ENCODE peak calls at places on chromosome 11, in six cellular contexts. W, O, C, N, S and U are unnamed samples.

GRCh38 chr11:65301491-65302329 is 13.0 kb upstream of the CDC42EP2 start:
- DNase-seq in W (no peak), O (no peak), C (peak; percentile 81), N (no peak), S (peak; percentile 73), U (peak; percentile 31)

GRCh38 chr11:78379039-78379670 is 38.5 kb downstream of the GAB2 start:
- DNase-seq in W (no peak), O (no peak), C (no peak), N (no peak), S (no peak), U (no peak)

GRCh38 chr11:47184711-47185304 is 1.4 kb downstream of the PACSIN3 start:
- DNase-seq in W (no peak), O (no peak), C (peak; percentile 81), N (peak; percentile 67), S (no peak), U (no peak)

GRCh38 chr11:46369458-46370152 is 11.9 kb upstream of the MDK start:
- DNase-seq in W (no peak), O (peak; percentile 79), C (no peak), N (no peak), S (no peak), U (peak; percentile 47)

GRCh38 chr11:95498731-95499396 is 267.9 kb upstream of the SESN3 start:
- DNase-seq in W (no peak), O (peak; percentile 10), C (no peak), N (no peak), S (no peak), U (no peak)

GRCh38 chr11:34754171-34754823 is 133.4 kb downstream of the EHF start:
- DNase-seq in W (no peak), O (no peak), C (no peak), N (no peak), S (no peak), U (no peak)

GRCh38 chr11:9203715-9204311 is 61.3 kb downstream of the DENND5A start:
- DNase-seq in W (no peak), O (peak; percentile 14), C (no peak), N (no peak), S (no peak), U (no peak)

GRCh38 chr11:17770917-17771316 is 36.3 kb downstream of the KCNC1 start:
- DNase-seq in W (no peak), O (no peak), C (no peak), N (no peak), S (no peak), U (no peak)

GRCh38 chr11:45304111-45304991 is 18.2 kb upstream of the SYT13 start:
- DNase-seq in W (no peak), O (no peak), C (no peak), N (no peak), S (no peak), U (no peak)

GRCh38 chr11:120820040-120820439 is 203.9 kb upstream of the TBCEL start:
- DNase-seq in W (no peak), O (no peak), C (no peak), N (no peak), S (no peak), U (no peak)

GRCh38 chr11:9922806-9923205 is 258.9 kb downstream of the SWAP70 start:
- DNase-seq in W (no peak), O (no peak), C (no peak), N (no peak), S (no peak), U (no peak)

GRCh38 chr11:33970984-33971466 is 79.1 kb upstream of the LMO2 start:
- DNase-seq in W (no peak), O (peak; percentile 66), C (peak; percentile 68), N (peak; percentile 57), S (peak; percentile 53), U (peak; percentile 32)

GRCh38 chr11:110761131-110761530 is 48.9 kb upstream of the ARHGAP20 start:
- DNase-seq in W (no peak), O (no peak), C (no peak), N (no peak), S (no peak), U (no peak)

GRCh38 chr11:65854161-65854592 is 3.8 kb downstream of the CFL1 start:
- DNase-seq in W (no peak), O (no peak), C (peak; percentile 52), N (no peak), S (no peak), U (peak; percentile 91)

GRCh38 chr11:4095509-4096230 is 1.1 kb downstream of the RRM1 start:
- DNase-seq in W (no peak), O (peak; percentile 53), C (no peak), N (no peak), S (no peak), U (no peak)

GRCh38 chr11:61027141-61027840 is 55.8 kb downstream of the CD6 start:
- DNase-seq in W (no peak), O (no peak), C (peak; percentile 47), N (no peak), S (no peak), U (no peak)

GRCh38 chr11:64721359-64721699 is 1.7 kb downstream of the NRXN2 start:
- DNase-seq in W (no peak), O (no peak), C (no peak), N (no peak), S (no peak), U (no peak)

GRCh38 chr11:91104237-91104636 is 881.4 kb upstream of the CHORDC1 start:
- DNase-seq in W (no peak), O (peak; percentile 49), C (no peak), N (no peak), S (no peak), U (no peak)

GRCh38 chr11:73931039-73931645 is 19.7 kb upstream of the DNAJB13 start:
- DNase-seq in W (no peak), O (peak; percentile 87), C (no peak), N (peak; percentile 12), S (no peak), U (no peak)

GRCh38 chr11:10898003-10898762 is 40.3 kb upstream of the ZBED5 start:
- DNase-seq in W (no peak), O (no peak), C (no peak), N (peak; percentile 30), S (no peak), U (no peak)

GRCh38 chr11:66840317-66841091 is 2.7 kb upstream of the RCE1 start:
- DNase-seq in W (no peak), O (no peak), C (peak; percentile 39), N (no peak), S (no peak), U (no peak)

GRCh38 chr11:123195182-123196059 is at the start of gene CLMP:
- DNase-seq in W (no peak), O (no peak), C (peak; percentile 93), N (peak; percentile 18), S (peak; percentile 39), U (peak; percentile 53)

GRCh38 chr11:113952588-113952987 is 22.3 kb upstream of the HTR3A start:
- DNase-seq in W (no peak), O (no peak), C (no peak), N (peak; percentile 30), S (no peak), U (peak; percentile 14)

GRCh38 chr11:27353593-27354358 is 9.2 kb downstream of the CCDC34 start:
- DNase-seq in W (no peak), O (no peak), C (no peak), N (no peak), S (no peak), U (no peak)

GRCh38 chr11:33539659-33540249 is 160.9 kb downstream of the C11orf91 start:
- DNase-seq in W (no peak), O (no peak), C (no peak), N (no peak), S (peak; percentile 20), U (no peak)

GRCh38 chr11:1310772-1311468 is 1.5 kb upstream of the TOLLIP start:
- DNase-seq in W (no peak), O (no peak), C (no peak), N (no peak), S (no peak), U (no peak)

GRCh38 chr11:2928605-2929510 is at the start of gene PHLDA2:
- DNase-seq in W (no peak), O (peak; percentile 74), C (peak; percentile 71), N (peak; percentile 72), S (no peak), U (peak; percentile 73)

DNA sequence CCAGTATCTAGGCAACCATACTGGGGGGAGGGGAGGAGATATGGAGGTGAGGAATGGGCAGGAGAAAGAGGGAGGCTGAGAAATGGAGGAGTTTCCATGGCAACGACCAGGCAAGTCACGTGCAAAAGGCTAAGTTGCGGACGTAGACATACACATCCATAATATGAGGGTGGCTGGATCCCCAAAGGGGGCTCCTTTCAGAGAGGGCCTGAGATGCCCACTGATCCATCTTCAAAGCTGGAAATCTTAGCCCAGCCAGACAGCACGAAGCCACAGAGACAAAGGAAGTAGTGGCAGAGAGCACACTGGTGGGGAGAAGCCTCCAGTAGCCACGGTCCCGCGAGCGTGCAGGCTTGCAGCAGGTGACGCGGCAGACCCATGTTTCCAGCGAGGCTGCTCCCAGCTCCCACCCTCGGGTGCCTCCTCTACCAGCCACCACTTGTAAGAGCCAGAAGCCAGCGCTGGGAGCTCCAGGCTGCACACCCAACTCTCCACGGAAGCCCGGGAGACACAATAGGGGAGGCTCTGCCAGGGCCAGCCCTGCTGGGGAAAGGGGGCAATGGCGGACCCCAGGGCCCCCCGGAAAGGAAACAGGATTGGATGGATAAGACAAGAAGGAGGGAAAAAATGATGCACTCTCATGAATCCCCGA is 935 bp downstream of the FXYD6 start:
- DNase-seq in W (no peak), O (no peak), C (peak; percentile 86), N (no peak), S (no peak), U (no peak)
- H3K4me1 ChIP-seq in W (peaks cover 16% of the 10 kb centered on the region), O (no peaks in the 10 kb centered on the region), C (peaks cover 61% of the 10 kb centered on the region), N (peaks cover 19% of the 10 kb centered on the region), S (peaks cover 54% of the 10 kb centered on the region), U (no peaks in the 10 kb centered on the region)

DNA sequence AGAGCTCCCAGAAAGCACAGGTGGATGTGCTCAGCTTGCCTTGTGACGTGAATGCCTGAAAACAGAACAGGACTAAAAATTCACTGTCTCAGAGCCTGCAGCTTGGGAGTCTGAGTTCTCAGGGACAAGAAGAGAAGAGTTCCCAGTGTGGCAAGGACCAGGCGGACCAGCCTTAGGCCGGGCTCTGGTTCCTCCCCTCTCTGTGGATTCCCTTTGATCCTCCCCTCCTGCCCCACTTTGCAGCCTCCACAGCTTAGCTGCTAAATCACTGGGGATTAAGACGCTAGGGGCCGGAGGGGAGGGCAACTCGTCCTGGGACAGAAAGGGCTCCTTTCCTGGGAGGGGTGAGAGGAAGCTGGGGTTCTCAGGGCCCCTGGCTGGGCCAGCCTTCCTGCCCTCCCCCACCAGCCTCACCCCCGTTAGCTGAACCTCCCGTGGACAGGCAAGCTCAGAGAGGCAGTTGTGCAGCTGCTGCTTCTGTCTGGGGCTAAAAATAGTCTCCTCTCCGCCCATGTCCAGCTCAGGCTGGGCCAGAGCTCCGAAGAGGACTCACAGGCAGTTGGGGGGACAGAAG is 29.9 kb upstream of the JAM3 start:
- DNase-seq in W (no peak), O (no peak), C (peak; percentile 81), N (no peak), S (peak; percentile 43), U (no peak)
- H3K27ac ChIP-seq in W (peak overlapping the region; percentile 81), O (no peak overlapping the region), C (peak overlapping the region; percentile 92), N (no peak overlapping the region), S (peak overlapping the region; percentile 93), U (peak overlapping the region; percentile 89)

GRCh38 chr11:68121067-68121899 is at the start of gene CHKA:
- DNase-seq in W (peak; percentile 58), O (peak; percentile 91), C (peak; percentile 97), N (peak; percentile 94), S (peak; percentile 95), U (peak; percentile 95)
- TF ChIP-seq POLR2A in W (no peak), O (peak; percentile 71), C (peak; percentile 84), N (peak; percentile 81), S (peak; percentile 65), U (peak; percentile 83)

DNA sequence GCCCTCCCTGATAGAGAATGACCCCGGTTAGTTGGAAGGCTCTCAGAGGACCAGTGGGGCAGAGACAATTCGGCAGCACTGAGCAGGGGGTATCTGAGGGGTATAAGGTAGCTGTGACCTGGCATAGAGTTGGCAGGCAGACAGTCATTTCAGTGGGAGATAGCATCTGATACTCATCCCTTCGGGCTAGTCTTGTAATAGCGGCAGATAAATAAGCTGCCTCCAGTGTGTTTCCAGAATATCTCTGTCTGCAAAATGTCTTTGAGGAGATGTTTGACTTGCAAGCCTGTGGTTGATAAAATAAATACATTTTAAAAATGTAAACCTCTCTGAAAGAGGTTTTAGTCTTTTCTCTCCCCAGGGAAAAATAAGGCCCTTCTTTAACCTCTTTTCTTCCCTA is 54.2 kb downstream of the TEAD1 start:
- DNase-seq in W (no peak), O (no peak), C (no peak), N (no peak), S (no peak), U (no peak)
- H3K4me1 ChIP-seq in W (peaks cover 27% of the 10 kb centered on the region), O (peaks cover 96% of the 10 kb centered on the region), C (peaks cover 61% of the 10 kb centered on the region), N (peaks cover 34% of the 10 kb centered on the region), S (peaks cover 53% of the 10 kb centered on the region), U (peaks cover 45% of the 10 kb centered on the region)